ENCODE peak calls at places on chromosome 21, in nine cellular contexts. I is astrocyte of the spinal cord; L is caudate nucleus; M is NCI-H1694; J is HTR-8/SVneo; F is C1 segment of cervical spinal cord; B is LoVo; V is stimulated activated CD4-positive, alpha-beta T cell treated with anti-CD3 and anti-CD28 coated beads, Interleukin-2, amount 100 ng/mL, for 24 hours; K is activated naive CD4-positive, alpha-beta T cell. Q is an unnamed sample.

GRCh38 chr21:34952701-34953100 is 96.4 kb downstream of the RUNX1 start:
- DNase-seq in M (no peak), F (no peak), K (no peak), L (no peak), J (no peak), B (no peak), V (no peak), I (no peak), Q (no peak)

GRCh38 chr21:45309069-45309521 is 21.4 kb upstream of the POFUT2 start:
- DNase-seq in M (peak), B (no peak), V (peak), L (no peak), I (peak), K (no peak), F (no peak), J (peak), Q (no peak)

GRCh38 chr21:32712043-32712442 is 15.8 kb downstream of the SYNJ1 start:
- DNase-seq in J (no peak), F (no peak), V (no peak), K (no peak), I (peak), M (no peak), L (no peak), B (no peak), Q (no peak)

GRCh38 chr21:41545500-41546359 is 37.8 kb upstream of the TMPRSS2 start:
- DNase-seq in I (no peak), J (no peak), V (no peak), F (no peak), B (no peak), L (no peak), M (no peak), K (no peak), Q (no peak)

GRCh38 chr21:21230672-21231071 is 232.5 kb downstream of the NCAM2 start:
- DNase-seq in M (no peak), K (no peak), I (peak), J (no peak), B (no peak), V (no peak), F (no peak), L (no peak), Q (no peak)

GRCh38 chr21:36747815-36748381 is 49.0 kb downstream of the SIM2 start:
- DNase-seq in I (no peak), K (no peak), M (peak), L (no peak), F (no peak), V (peak), J (peak), B (peak), Q (peak)

GRCh38 chr21:42003051-42003461 is 7.1 kb downstream of the ZBTB21 start:
- DNase-seq in F (no peak), L (no peak), M (no peak), J (no peak), B (no peak), V (peak), I (no peak), K (no peak), Q (no peak)

GRCh38 chr21:33857846-33858671 is 57.5 kb downstream of the ATP5PO start:
- DNase-seq in J (no peak), F (no peak), L (no peak), I (no peak), V (no peak), K (no peak), B (no peak), M (no peak), Q (no peak)

GRCh38 chr21:42495765-42496119 is 282 bp downstream of the RSPH1 start:
- DNase-seq in V (no peak), F (no peak), I (no peak), B (peak), K (no peak), M (no peak), J (peak), L (peak), Q (no peak)

GRCh38 chr21:36516271-36516670 is 36.3 kb upstream of the CLDN14 start:
- DNase-seq in M (no peak), F (no peak), J (no peak), V (no peak), K (no peak), B (no peak), I (no peak), L (no peak), Q (no peak)

GRCh38 chr21:16081304-16081703 is 351.5 kb downstream of the USP25 start:
- DNase-seq in M (no peak), F (no peak), J (no peak), L (no peak), I (no peak), V (no peak), B (no peak), K (no peak), Q (no peak)

GRCh38 chr21:46391773-46392172 is 66.9 kb upstream of the DIP2A start:
- DNase-seq in L (no peak), M (no peak), K (no peak), B (no peak), J (no peak), I (no peak), V (no peak), F (no peak), Q (no peak)

GRCh38 chr21:38847556-38847955 is 41.8 kb downstream of the ETS2 start:
- DNase-seq in L (no peak), M (no peak), F (no peak), V (no peak), K (no peak), B (no peak), J (no peak), I (peak), Q (no peak)

GRCh38 chr21:36024782-36025181 is 35.5 kb downstream of the SETD4 start:
- DNase-seq in K (no peak), V (no peak), I (no peak), L (no peak), B (no peak), M (no peak), F (no peak), J (no peak), Q (no peak)

GRCh38 chr21:46060596-46061061 is 37.3 kb upstream of the COL6A2 start:
- DNase-seq in L (no peak), J (peak), F (no peak), V (peak), M (no peak), K (no peak), B (no peak), I (peak), Q (no peak)

GRCh38 chr21:46229133-46229922 is 754 bp upstream of the LSS start:
- DNase-seq in J (peak), F (no peak), V (no peak), M (no peak), L (no peak), I (no peak), B (no peak), K (peak), Q (no peak)

GRCh38 chr21:45923146-45923545 is 58.4 kb upstream of the COL6A1 start:
- DNase-seq in K (no peak), B (no peak), L (peak), J (peak), F (peak), I (peak), V (peak), M (no peak), Q (peak)

GRCh38 chr21:17775431-17776126 is 43.6 kb downstream of the C21orf91 start:
- DNase-seq in V (peak), F (no peak), K (no peak), M (no peak), I (no peak), B (no peak), L (no peak), J (no peak), Q (peak)